ENCODE peak calls at places on chromosomes 13 and 19, in seven cellular contexts. W is sigmoid colon, N is fibroblast of gingiva, V is AG10803, B is NCI-H1092 treated with DMSO at 0.1 percent for 48 hours, K is amygdala, A is H54. R is an unnamed sample.

GRCh38 chr13:85725433-85725832 is 73.8 kb downstream of the SLITRK6 start:
- DNase-seq in W (no peak), N (no peak), V (no peak), B (no peak), K (no peak), A (no peak), R (no peak)

GRCh38 chr19:58229255-58229639 is 533 bp downstream of the ZNF544 start:
- DNase-seq in W (no peak), N (peak), V (no peak), B (no peak), K (peak), A (no peak), R (no peak)

GRCh38 chr13:20442798-20443381 is 82.8 kb downstream of the CRYL1 start:
- DNase-seq in W (no peak), N (no peak), V (no peak), B (no peak), K (no peak), A (no peak), R (no peak)

GRCh38 chr13:59374720-59375119 is 789.0 kb downstream of the DIAPH3 start:
- DNase-seq in W (no peak), N (no peak), V (no peak), B (no peak), K (no peak), A (no peak), R (no peak)

GRCh38 chr13:110392510-110393233 is 85.6 kb downstream of the COL4A2 start:
- DNase-seq in W (no peak), N (no peak), V (peak), B (no peak), K (no peak), A (no peak), R (no peak)

GRCh38 chr19:30896551-30896950 is 452.7 kb downstream of the TSHZ3 start:
- DNase-seq in W (no peak), N (no peak), V (no peak), B (no peak), K (no peak), A (no peak), R (no peak)

GRCh38 chr13:94683426-94683825 is 28.9 kb downstream of the SOX21 start:
- DNase-seq in W (no peak), N (no peak), V (no peak), B (no peak), K (no peak), A (no peak), R (no peak)

GRCh38 chr19:5679289-5680082 is 830 bp downstream of the MICOS13 start:
- DNase-seq in W (peak), N (no peak), V (no peak), B (no peak), K (no peak), A (no peak), R (no peak)

GRCh38 chr19:10431254-10431942 is 11.1 kb downstream of the PDE4A start:
- DNase-seq in W (peak), N (no peak), V (peak), B (no peak), K (no peak), A (no peak), R (peak)

GRCh38 chr19:30017172-30017571 is 75.1 kb downstream of the URI1 start:
- DNase-seq in W (no peak), N (no peak), V (no peak), B (no peak), K (no peak), A (no peak), R (no peak)

GRCh38 chr13:112113355-112113754 is 46.4 kb downstream of the SOX1 start:
- DNase-seq in W (no peak), N (no peak), V (no peak), B (peak), K (no peak), A (no peak), R (no peak)

GRCh38 chr19:48595171-48595570 is 11.4 kb upstream of the SPACA4 start:
- DNase-seq in W (no peak), N (no peak), V (no peak), B (no peak), K (no peak), A (no peak), R (no peak)

GRCh38 chr19:23075031-23075733 is 41.6 kb upstream of the ZNF730 start:
- DNase-seq in W (peak), N (peak), V (peak), B (peak), K (peak), A (peak), R (no peak)

GRCh38 chr13:37587236-37587635 is 11.3 kb downstream of the POSTN start:
- DNase-seq in W (no peak), N (no peak), V (no peak), B (no peak), K (no peak), A (no peak), R (no peak)

GRCh38 chr19:18833849-18834643 is 2.3 kb downstream of the UPF1 start:
- DNase-seq in W (no peak), N (no peak), V (no peak), B (no peak), K (no peak), A (no peak), R (no peak)

GRCh38 chr13:111210082-111210481 is 95.0 kb downstream of the ARHGEF7 start:
- DNase-seq in W (no peak), N (no peak), V (no peak), B (no peak), K (no peak), A (peak), R (no peak)

GRCh38 chr19:13214036-13214730 is 64.0 kb downstream of the IER2 start:
- DNase-seq in W (no peak), N (no peak), V (no peak), B (no peak), K (no peak), A (no peak), R (no peak)

GRCh38 chr13:64553411-64554129 is 2676.6 kb downstream of the PCDH9 start:
- DNase-seq in W (no peak), N (peak), V (peak), B (no peak), K (no peak), A (no peak), R (no peak)

GRCh38 chr13:29654384-29654783 is 58.9 kb upstream of the SLC7A1 start:
- DNase-seq in W (no peak), N (no peak), V (no peak), B (no peak), K (no peak), A (no peak), R (no peak)

GRCh38 chr13:37457594-37457993 is 141.0 kb downstream of the POSTN start:
- DNase-seq in W (no peak), N (no peak), V (no peak), B (no peak), K (no peak), A (no peak), R (no peak)

GRCh38 chr13:32175943-32176342 is 139.2 kb downstream of the ZAR1L start:
- DNase-seq in W (no peak), N (no peak), V (no peak), B (no peak), K (no peak), A (no peak), R (no peak)

GRCh38 chr19:40174087-40174486 is 17.1 kb upstream of the MAP3K10 start:
- DNase-seq in W (no peak), N (no peak), V (no peak), B (no peak), K (no peak), A (no peak), R (no peak)

GRCh38 chr19:1170938-1171754 is 2.9 kb downstream of the SBNO2 start:
- DNase-seq in W (no peak), N (no peak), V (no peak), B (no peak), K (no peak), A (no peak), R (no peak)

GRCh38 chr13:29520671-29521070 is 74.8 kb downstream of the SLC7A1 start:
- DNase-seq in W (no peak), N (peak), V (peak), B (no peak), K (no peak), A (no peak), R (no peak)

GRCh38 chr19:16749326-16749725 is 29.7 kb downstream of the NWD1 start:
- DNase-seq in W (no peak), N (no peak), V (no peak), B (no peak), K (no peak), A (no peak), R (no peak)

GRCh38 chr13:51974485-51974884 is 36.8 kb downstream of the ATP7B start:
- DNase-seq in W (no peak), N (no peak), V (no peak), B (no peak), K (no peak), A (no peak), R (no peak)

GRCh38 chr13:46554971-46555370 is 2.0 kb downstream of the LRCH1 start:
- DNase-seq in W (no peak), N (no peak), V (peak), B (no peak), K (no peak), A (no peak), R (no peak)

GRCh38 chr13:42990147-42990990 is 1.7 kb downstream of the EPSTI1 start:
- DNase-seq in W (no peak), N (peak), V (peak), B (peak), K (no peak), A (no peak), R (no peak)

GRCh38 chr13:64154514-64154913 is 2738.9 kb upstream of the PCDH20 start:
- DNase-seq in W (no peak), N (no peak), V (peak), B (peak), K (no peak), A (no peak), R (no peak)

GRCh38 chr13:113493315-113493951 is 2.9 kb upstream of the DCUN1D2 start:
- DNase-seq in W (no peak), N (peak), V (peak), B (no peak), K (no peak), A (peak), R (no peak)

GRCh38 chr13:112718318-112718717 is 28.5 kb downstream of the ATP11A start:
- DNase-seq in W (peak), N (no peak), V (no peak), B (no peak), K (no peak), A (no peak), R (no peak)

GRCh38 chr13:43596924-43597598 is 189.7 kb downstream of the ENOX1 start:
- DNase-seq in W (no peak), N (no peak), V (no peak), B (no peak), K (no peak), A (no peak), R (no peak)

GRCh38 chr13:102530751-102531150 is 66.0 kb upstream of the TPP2 start:
- DNase-seq in W (no peak), N (no peak), V (no peak), B (no peak), K (no peak), A (no peak), R (no peak)

GRCh38 chr13:78241278-78241919 is 322.8 kb upstream of the EDNRB start:
- DNase-seq in W (no peak), N (peak), V (peak), B (peak), K (no peak), A (peak), R (no peak)

GRCh38 chr13:86976521-86977324 is 694.4 kb upstream of the SLITRK5 start:
- DNase-seq in W (no peak), N (no peak), V (no peak), B (no peak), K (no peak), A (no peak), R (no peak)

GRCh38 chr19:15249560-15249874 is 17.3 kb upstream of the EPHX3 start:
- DNase-seq in W (no peak), N (no peak), V (no peak), B (no peak), K (no peak), A (no peak), R (no peak)

GRCh38 chr13:73657821-73658540 is 476.2 kb downstream of the KLF12 start:
- DNase-seq in W (no peak), N (peak), V (peak), B (no peak), K (peak), A (no peak), R (no peak)

GRCh38 chr13:73673931-73674330 is 460.3 kb downstream of the KLF12 start:
- DNase-seq in W (no peak), N (no peak), V (no peak), B (no peak), K (no peak), A (no peak), R (no peak)

GRCh38 chr13:24251525-24251924 is 57.9 kb upstream of the C1QTNF9 start:
- DNase-seq in W (peak), N (no peak), V (no peak), B (no peak), K (no peak), A (no peak), R (peak)